ENCODE peak calls at places on chromosomes 1 and 21, in nine cellular contexts. H, N, D, F, R, Z, G, U and E are unnamed samples.
A peak's percentile ranks its signal among the peaks of the same experiment; 100 is the strongest.

GRCh38 chr21:44804762-44805161 is 3.1 kb upstream of the UBE2G2 start:
- DNase-seq in H (no peak), N (no peak), D (no peak), F (no peak), R (no peak), Z (no peak), G (no peak), U (no peak), E (no peak)

GRCh38 chr1:169941982-169942830 is 48.5 kb upstream of the SCYL3 start:
- DNase-seq in H (no peak), N (no peak), D (no peak), F (peak; percentile 64), R (peak; percentile 56), Z (no peak), G (no peak), U (no peak), E (peak; percentile 77)

GRCh38 chr1:37479255-37480124 is 5.1 kb downstream of the ZC3H12A start:
- DNase-seq in H (peak; percentile 69), N (peak; percentile 96), D (peak; percentile 84), F (peak; percentile 73), R (no peak), Z (peak; percentile 94), G (peak; percentile 94), U (peak; percentile 90), E (peak; percentile 91)

GRCh38 chr1:29709711-29710169 is 473.4 kb downstream of the PTPRU start:
- DNase-seq in H (no peak), N (no peak), D (no peak), F (peak; percentile 81), R (no peak), Z (no peak), G (no peak), U (peak; percentile 57), E (peak; percentile 77)

GRCh38 chr1:227952374-227953021 is 4.8 kb upstream of the WNT9A start:
- DNase-seq in H (no peak), N (peak; percentile 73), D (no peak), F (no peak), R (no peak), Z (peak; percentile 73), G (peak; percentile 12), U (no peak), E (no peak)

GRCh38 chr1:3170566-3171453 is 101.8 kb downstream of the PRDM16 start:
- DNase-seq in H (no peak), N (no peak), D (no peak), F (peak; percentile 52), R (peak; percentile 43), Z (peak; percentile 95), G (peak; percentile 31), U (peak; percentile 90), E (peak; percentile 87)

GRCh38 chr1:64199154-64199553 is 4.3 kb upstream of the UBE2U start:
- DNase-seq in H (no peak), N (no peak), D (no peak), F (no peak), R (no peak), Z (no peak), G (no peak), U (peak; percentile 23), E (no peak)

GRCh38 chr1:40897499-40897898 is 35.3 kb upstream of the CITED4 start:
- DNase-seq in H (no peak), N (no peak), D (no peak), F (peak; percentile 40), R (no peak), Z (no peak), G (no peak), U (no peak), E (peak; percentile 58)

GRCh38 chr1:31199301-31199790 is 40.3 kb downstream of the NKAIN1 start:
- DNase-seq in H (no peak), N (no peak), D (no peak), F (no peak), R (no peak), Z (no peak), G (no peak), U (no peak), E (no peak)

GRCh38 chr1:57307382-57307781 is 116.5 kb downstream of the DAB1 start:
- DNase-seq in H (peak; percentile 3), N (no peak), D (peak; percentile 64), F (no peak), R (peak; percentile 26), Z (no peak), G (no peak), U (no peak), E (no peak)

GRCh38 chr1:153934746-153935145 is 11.8 kb downstream of the DENND4B start:
- DNase-seq in H (no peak), N (no peak), D (no peak), F (no peak), R (no peak), Z (peak; percentile 72), G (no peak), U (no peak), E (no peak)

GRCh38 chr1:31007462-31007991 is 58.0 kb downstream of the PUM1 start:
- DNase-seq in H (no peak), N (no peak), D (no peak), F (peak; percentile 90), R (no peak), Z (no peak), G (no peak), U (peak; percentile 64), E (peak; percentile 91)

GRCh38 chr1:221487781-221488520 is 253.9 kb downstream of the DUSP10 start:
- DNase-seq in H (no peak), N (no peak), D (no peak), F (peak; percentile 21), R (no peak), Z (no peak), G (no peak), U (peak; percentile 53), E (peak; percentile 84)

GRCh38 chr1:231971397-231972233 is 345.0 kb downstream of the DISC1 start:
- DNase-seq in H (no peak), N (no peak), D (no peak), F (peak; percentile 73), R (no peak), Z (no peak), G (no peak), U (no peak), E (no peak)

GRCh38 chr1:219876798-219877209 is 51.6 kb downstream of the SLC30A10 start:
- DNase-seq in H (no peak), N (no peak), D (no peak), F (peak; percentile 37), R (peak; percentile 26), Z (no peak), G (no peak), U (no peak), E (no peak)